ENCODE peak calls at places on chromosome 2, in ten cellular contexts. I, C, A, G, V, Z, X, N, O and H are unnamed samples.

GRCh38 chr2:155368934-155369333 is 670.4 kb downstream of the KCNJ3 start:
- DNase-seq in I (peak), C (no peak), A (no peak), G (peak), V (no peak), Z (no peak), X (no peak), N (no peak), O (peak), H (no peak)

GRCh38 chr2:235706496-235706895 is 212.7 kb downstream of the AGAP1 start:
- DNase-seq in I (no peak), C (no peak), A (no peak), G (no peak), V (no peak), Z (no peak), X (no peak), N (no peak), O (no peak), H (no peak)

GRCh38 chr2:60438136-60438535 is 115.3 kb downstream of the BCL11A start:
- DNase-seq in I (no peak), C (no peak), A (no peak), G (no peak), V (no peak), Z (no peak), X (no peak), N (no peak), O (peak), H (no peak)

GRCh38 chr2:222671259-222672067 is at the start of gene MOGAT1:
- DNase-seq in I (no peak), C (peak), A (no peak), G (no peak), V (peak), Z (no peak), X (peak), N (peak), O (no peak), H (no peak)

GRCh38 chr2:165746501-165746900 is 47.5 kb downstream of the GALNT3 start:
- DNase-seq in I (no peak), C (no peak), A (no peak), G (no peak), V (peak), Z (no peak), X (no peak), N (no peak), O (no peak), H (no peak)

GRCh38 chr2:79982445-79982844 is 322.1 kb downstream of the LRRTM1 start:
- DNase-seq in I (no peak), C (peak), A (peak), G (no peak), V (peak), Z (peak), X (peak), N (peak), O (peak), H (peak)

GRCh38 chr2:138777996-138778395 is 2.2 kb downstream of the NXPH2 start:
- DNase-seq in I (no peak), C (no peak), A (no peak), G (no peak), V (no peak), Z (no peak), X (no peak), N (no peak), O (no peak), H (no peak)

GRCh38 chr2:179985163-179985820 is 21.8 kb downstream of the CWC22 start:
- DNase-seq in I (no peak), C (no peak), A (no peak), G (no peak), V (no peak), Z (no peak), X (no peak), N (no peak), O (no peak), H (no peak)

GRCh38 chr2:108594982-108595464 is 60.8 kb downstream of the LIMS1 start:
- DNase-seq in I (peak), C (no peak), A (peak), G (peak), V (no peak), Z (peak), X (no peak), N (no peak), O (no peak), H (peak)

GRCh38 chr2:25400576-25401241 is 59.0 kb upstream of the DNMT3A start:
- DNase-seq in I (no peak), C (no peak), A (no peak), G (no peak), V (no peak), Z (no peak), X (no peak), N (no peak), O (no peak), H (no peak)

GRCh38 chr2:220556658-220557057 is 929.2 kb downstream of the SLC4A3 start:
- DNase-seq in I (peak), C (no peak), A (no peak), G (peak), V (no peak), Z (no peak), X (no peak), N (no peak), O (no peak), H (no peak)

GRCh38 chr2:235573331-235574221 is 79.7 kb downstream of the AGAP1 start:
- DNase-seq in I (no peak), C (no peak), A (no peak), G (no peak), V (peak), Z (no peak), X (no peak), N (peak), O (no peak), H (no peak)

GRCh38 chr2:241745276-241745675 is 10.8 kb downstream of the D2HGDH start:
- DNase-seq in I (no peak), C (no peak), A (no peak), G (no peak), V (no peak), Z (no peak), X (no peak), N (no peak), O (no peak), H (no peak)

GRCh38 chr2:12177052-12177994 is 430.9 kb downstream of the LPIN1 start:
- DNase-seq in I (peak), C (peak), A (peak), G (peak), V (peak), Z (peak), X (peak), N (peak), O (peak), H (peak)

GRCh38 chr2:149058936-149059335 is 20.4 kb downstream of the LYPD6B start:
- DNase-seq in I (no peak), C (no peak), A (no peak), G (no peak), V (no peak), Z (peak), X (no peak), N (no peak), O (no peak), H (no peak)

GRCh38 chr2:36918307-36918706 is 48.0 kb downstream of the STRN start:
- DNase-seq in I (peak), C (no peak), A (no peak), G (no peak), V (no peak), Z (no peak), X (no peak), N (no peak), O (no peak), H (no peak)

GRCh38 chr2:26567534-26567933 is 73.6 kb downstream of the CIB4 start:
- DNase-seq in I (no peak), C (no peak), A (no peak), G (no peak), V (no peak), Z (no peak), X (no peak), N (no peak), O (no peak), H (no peak)

GRCh38 chr2:44692821-44693220 is 248.7 kb upstream of the SIX3 start:
- DNase-seq in I (peak), C (no peak), A (no peak), G (no peak), V (no peak), Z (peak), X (no peak), N (no peak), O (no peak), H (no peak)

GRCh38 chr2:24957976-24958375 is 13.8 kb downstream of the DNAJC27 start:
- DNase-seq in I (no peak), C (no peak), A (no peak), G (no peak), V (no peak), Z (no peak), X (no peak), N (no peak), O (no peak), H (no peak)

GRCh38 chr2:119958642-119959268 is 54.1 kb upstream of the EPB41L5 start:
- DNase-seq in I (peak), C (no peak), A (no peak), G (peak), V (no peak), Z (no peak), X (no peak), N (no peak), O (no peak), H (no peak)

GRCh38 chr2:96636772-96637171 is 1.3 kb downstream of the KANSL3 start:
- DNase-seq in I (no peak), C (peak), A (no peak), G (no peak), V (no peak), Z (no peak), X (peak), N (peak), O (no peak), H (no peak)

GRCh38 chr2:228446732-228447131 is 265.2 kb upstream of the SPHKAP start:
- DNase-seq in I (peak), C (no peak), A (peak), G (no peak), V (no peak), Z (no peak), X (no peak), N (no peak), O (no peak), H (no peak)

GRCh38 chr2:23312996-23313606 is 71.9 kb upstream of the KLHL29 start:
- DNase-seq in I (peak), C (no peak), A (peak), G (no peak), V (peak), Z (peak), X (no peak), N (no peak), O (peak), H (peak)

GRCh38 chr2:231429916-231430315 is 34.4 kb downstream of the NCL start:
- DNase-seq in I (no peak), C (no peak), A (no peak), G (no peak), V (no peak), Z (no peak), X (no peak), N (no peak), O (no peak), H (no peak)

GRCh38 chr2:218517434-218518206 is 50.5 kb downstream of the USP37 start:
- DNase-seq in I (peak), C (no peak), A (peak), G (no peak), V (no peak), Z (no peak), X (no peak), N (no peak), O (no peak), H (peak)

GRCh38 chr2:218518876-218519275 is 49.3 kb downstream of the USP37 start:
- DNase-seq in I (no peak), C (no peak), A (no peak), G (no peak), V (no peak), Z (no peak), X (no peak), N (no peak), O (no peak), H (no peak)

GRCh38 chr2:218513676-218514075 is 54.5 kb downstream of the USP37 start:
- DNase-seq in I (no peak), C (no peak), A (no peak), G (no peak), V (no peak), Z (no peak), X (no peak), N (no peak), O (no peak), H (no peak)

GRCh38 chr2:218516614-218517013 is 51.5 kb downstream of the USP37 start:
- DNase-seq in I (peak), C (no peak), A (peak), G (no peak), V (no peak), Z (no peak), X (no peak), N (no peak), O (peak), H (peak)
- TF ChIP-seq CTCF in I (peak), C (no peak), A (peak), G (peak), V (peak), Z (no peak), X (peak), N (peak), O (peak), H (peak)

GRCh38 chr2:17588031-17588430 is 47.5 kb downstream of the VSNL1 start:
- DNase-seq in I (no peak), C (no peak), A (no peak), G (no peak), V (no peak), Z (peak), X (no peak), N (no peak), O (no peak), H (no peak)

GRCh38 chr2:17590342-17590911 is 49.9 kb downstream of the VSNL1 start:
- DNase-seq in I (no peak), C (no peak), A (no peak), G (no peak), V (no peak), Z (peak), X (no peak), N (no peak), O (no peak), H (no peak)

GRCh38 chr2:17587469-17587868 is 47.0 kb downstream of the VSNL1 start:
- DNase-seq in I (no peak), C (no peak), A (no peak), G (no peak), V (no peak), Z (no peak), X (no peak), N (no peak), O (no peak), H (no peak)

GRCh38 chr2:17591846-17592245 is 51.4 kb downstream of the VSNL1 start:
- DNase-seq in I (no peak), C (no peak), A (no peak), G (no peak), V (peak), Z (no peak), X (no peak), N (no peak), O (no peak), H (no peak)

GRCh38 chr2:17589406-17590035 is 49.0 kb downstream of the VSNL1 start:
- DNase-seq in I (no peak), C (no peak), A (no peak), G (no peak), V (no peak), Z (peak), X (no peak), N (no peak), O (no peak), H (no peak)
- TF ChIP-seq CTCF in I (no peak), C (no peak), A (no peak), G (no peak), V (no peak), Z (no peak), X (no peak), N (no peak), O (no peak), H (no peak)

GRCh38 chr2:199703199-199703598 is 147.8 kb downstream of the FTCDNL1 start:
- DNase-seq in I (no peak), C (no peak), A (no peak), G (no peak), V (no peak), Z (no peak), X (no peak), N (no peak), O (no peak), H (no peak)

GRCh38 chr2:199705538-199705937 is 145.5 kb downstream of the FTCDNL1 start:
- DNase-seq in I (no peak), C (no peak), A (no peak), G (no peak), V (no peak), Z (no peak), X (no peak), N (no peak), O (no peak), H (no peak)

GRCh38 chr2:199707584-199708185 is 143.3 kb downstream of the FTCDNL1 start:
- DNase-seq in I (no peak), C (no peak), A (no peak), G (no peak), V (no peak), Z (no peak), X (no peak), N (no peak), O (no peak), H (no peak)

GRCh38 chr2:199710551-199710950 is 140.4 kb downstream of the FTCDNL1 start:
- DNase-seq in I (no peak), C (no peak), A (no peak), G (no peak), V (no peak), Z (no peak), X (no peak), N (no peak), O (no peak), H (no peak)

GRCh38 chr2:199704358-199705238 is 146.4 kb downstream of the FTCDNL1 start:
- DNase-seq in I (peak), C (peak), A (peak), G (no peak), V (no peak), Z (peak), X (peak), N (no peak), O (peak), H (peak)
- TF ChIP-seq CTCF in I (peak), C (peak), A (peak), G (peak), V (peak), Z (peak), X (peak), N (peak), O (peak), H (peak)

GRCh38 chr2:152115952-152116351 is 17.1 kb upstream of the CACNB4 start:
- DNase-seq in I (no peak), C (no peak), A (no peak), G (no peak), V (no peak), Z (no peak), X (no peak), N (no peak), O (no peak), H (no peak)
- TF ChIP-seq CTCF in I (peak), C (no peak), A (no peak), G (peak), V (no peak), Z (no peak), X (no peak), N (no peak), O (no peak), H (no peak)

GRCh38 chr2:135997380-135997779 is 12.0 kb upstream of the DARS1 start:
- DNase-seq in I (no peak), C (peak), A (peak), G (no peak), V (peak), Z (no peak), X (no peak), N (no peak), O (peak), H (peak)
- TF ChIP-seq CTCF in I (no peak), C (no peak), A (no peak), G (no peak), V (peak), Z (no peak), X (no peak), N (no peak), O (peak), H (no peak)

GRCh38 chr2:20666364-20667150 is at the start of gene GDF7:
- DNase-seq in I (peak), C (peak), A (no peak), G (no peak), V (no peak), Z (no peak), X (peak), N (peak), O (no peak), H (peak)
- TF ChIP-seq CTCF in I (peak), C (no peak), A (peak), G (peak), V (peak), Z (no peak), X (no peak), N (peak), O (peak), H (no peak)

DNA sequence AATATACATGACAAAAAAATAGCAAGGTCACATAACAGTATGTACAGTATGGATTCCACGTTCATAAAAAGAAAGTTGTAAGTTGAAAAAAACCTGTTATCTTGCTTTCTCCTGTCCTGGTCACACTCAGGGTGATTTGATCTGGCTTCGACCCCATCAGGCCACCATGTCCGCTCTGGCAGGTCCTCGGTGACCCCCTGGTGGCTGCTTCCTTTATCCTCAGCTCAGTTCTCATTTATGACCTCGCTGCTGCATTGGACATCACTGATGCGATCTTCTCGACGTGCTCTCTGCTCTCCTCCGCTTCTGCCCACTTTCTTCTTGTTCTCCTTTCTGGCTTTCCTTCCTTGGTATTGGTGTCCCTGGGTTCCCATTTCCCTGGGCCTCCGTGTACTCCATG is 29.7 kb downstream of the DGKD start:
- DNase-seq in I (no peak), C (no peak), A (peak), G (no peak), V (peak), Z (no peak), X (no peak), N (no peak), O (no peak), H (peak)
- TF ChIP-seq CTCF in I (peak), C (no peak), A (peak), G (peak), V (peak), Z (no peak), X (no peak), N (no peak), O (peak), H (no peak)

GRCh38 chr2:218083352-218083676 is 14.3 kb downstream of the RUFY4 start:
- DNase-seq in I (no peak), C (no peak), A (peak), G (no peak), V (no peak), Z (no peak), X (no peak), N (no peak), O (no peak), H (peak)
- TF ChIP-seq CTCF in I (no peak), C (no peak), A (no peak), G (no peak), V (no peak), Z (no peak), X (no peak), N (no peak), O (no peak), H (no peak)